ENCODE peak calls at places on chromosomes 16 and 17, in ten cellular contexts. D, W, P, K, V, Q, E, X, C and S are unnamed samples.

GRCh38 chr16:86531193-86531550 is 20.8 kb downstream of the FOXF1 start:
- DNase-seq in D (peak), W (peak), P (no peak), K (no peak), V (peak), Q (no peak), E (peak), X (no peak), C (no peak), S (no peak)

GRCh38 chr17:50034504-50035364 is 21.2 kb upstream of the ITGA3 start:
- DNase-seq in D (no peak), W (no peak), P (no peak), K (no peak), V (no peak), Q (no peak), E (no peak), X (peak), C (peak), S (no peak)

GRCh38 chr17:1860978-1861377 is 31.2 kb downstream of the RPA1 start:
- DNase-seq in D (no peak), W (no peak), P (no peak), K (no peak), V (no peak), Q (no peak), E (no peak), X (no peak), C (no peak), S (no peak)

GRCh38 chr17:83055911-83056582 is 23.4 kb upstream of the METRNL start:
- DNase-seq in D (peak), W (peak), P (peak), K (peak), V (peak), Q (peak), E (no peak), X (no peak), C (no peak), S (peak)

GRCh38 chr17:37361543-37361942 is 14.2 kb upstream of the C17orf78 start:
- DNase-seq in D (no peak), W (no peak), P (no peak), K (no peak), V (no peak), Q (no peak), E (no peak), X (no peak), C (no peak), S (peak)

GRCh38 chr16:1979271-1980025 is 1.8 kb downstream of the NOXO1 start:
- DNase-seq in D (no peak), W (no peak), P (no peak), K (peak), V (peak), Q (peak), E (no peak), X (no peak), C (peak), S (peak)

GRCh38 chr17:73968680-73969079 is 234.8 kb upstream of the RPL38 start:
- DNase-seq in D (no peak), W (no peak), P (no peak), K (no peak), V (no peak), Q (no peak), E (no peak), X (no peak), C (no peak), S (no peak)

GRCh38 chr16:10383626-10384025 is 2.2 kb upstream of the ATF7IP2 start:
- DNase-seq in D (no peak), W (no peak), P (no peak), K (no peak), V (no peak), Q (no peak), E (no peak), X (no peak), C (no peak), S (no peak)

GRCh38 chr17:42720996-42721583 is 23.8 kb downstream of the EZH1 start:
- DNase-seq in D (peak), W (no peak), P (peak), K (no peak), V (peak), Q (peak), E (no peak), X (peak), C (peak), S (peak)

GRCh38 chr16:20744922-20745440 is 3.4 kb upstream of the THUMPD1 start:
- DNase-seq in D (no peak), W (no peak), P (no peak), K (no peak), V (no peak), Q (no peak), E (no peak), X (no peak), C (no peak), S (no peak)

GRCh38 chr17:5661486-5662125 is 77.3 kb upstream of the NLRP1 start:
- DNase-seq in D (no peak), W (no peak), P (no peak), K (no peak), V (no peak), Q (no peak), E (no peak), X (no peak), C (no peak), S (no peak)

GRCh38 chr16:48535831-48536599 is 74.0 kb downstream of the N4BP1 start:
- DNase-seq in D (peak), W (peak), P (no peak), K (no peak), V (peak), Q (no peak), E (peak), X (no peak), C (no peak), S (peak)

GRCh38 chr17:65191805-65192740 is 54.9 kb downstream of the RGS9 start:
- DNase-seq in D (peak), W (peak), P (peak), K (no peak), V (peak), Q (peak), E (no peak), X (no peak), C (no peak), S (peak)

GRCh38 chr16:27460213-27460612 is 58.2 kb downstream of the IL21R start:
- DNase-seq in D (no peak), W (no peak), P (no peak), K (no peak), V (no peak), Q (no peak), E (no peak), X (no peak), C (no peak), S (no peak)

GRCh38 chr16:81697321-81697885 is 81.7 kb upstream of the PLCG2 start:
- DNase-seq in D (peak), W (peak), P (peak), K (peak), V (peak), Q (peak), E (peak), X (peak), C (peak), S (peak)

GRCh38 chr17:73544333-73544732 is 99.9 kb downstream of the SDK2 start:
- DNase-seq in D (no peak), W (no peak), P (no peak), K (no peak), V (no peak), Q (no peak), E (no peak), X (no peak), C (no peak), S (no peak)

GRCh38 chr17:61452301-61453290 is at the start of gene TBX4:
- DNase-seq in D (no peak), W (no peak), P (no peak), K (no peak), V (no peak), Q (no peak), E (no peak), X (no peak), C (no peak), S (no peak)

GRCh38 chr17:17506893-17507464 is 10.8 kb upstream of the RASD1 start:
- DNase-seq in D (no peak), W (no peak), P (no peak), K (peak), V (no peak), Q (no peak), E (peak), X (peak), C (no peak), S (no peak)

GRCh38 chr17:63140255-63140654 is 174.2 kb downstream of the TANC2 start:
- DNase-seq in D (peak), W (peak), P (no peak), K (no peak), V (peak), Q (peak), E (no peak), X (no peak), C (no peak), S (no peak)

GRCh38 chr16:5056347-5056746 is 9.4 kb downstream of the C16orf89 start:
- DNase-seq in D (peak), W (no peak), P (no peak), K (peak), V (peak), Q (peak), E (no peak), X (peak), C (peak), S (peak)

GRCh38 chr16:986925-987581 is 5.5 kb downstream of the SOX8 start:
- DNase-seq in D (no peak), W (no peak), P (no peak), K (no peak), V (no peak), Q (no peak), E (no peak), X (peak), C (no peak), S (no peak)

GRCh38 chr16:89922477-89922883 is 662 bp upstream of the TUBB3 start:
- DNase-seq in D (peak), W (peak), P (peak), K (peak), V (peak), Q (peak), E (peak), X (peak), C (peak), S (peak)

GRCh38 chr17:27407916-27408846 is 48.1 kb upstream of the KSR1 start:
- DNase-seq in D (peak), W (peak), P (peak), K (peak), V (peak), Q (peak), E (no peak), X (no peak), C (no peak), S (peak)

GRCh38 chr17:40303009-40303657 is 5.8 kb upstream of the RARA start:
- DNase-seq in D (peak), W (no peak), P (peak), K (peak), V (peak), Q (peak), E (no peak), X (peak), C (peak), S (peak)

GRCh38 chr17:57782642-57783337 is 37.7 kb upstream of the CCDC182 start:
- DNase-seq in D (no peak), W (no peak), P (no peak), K (no peak), V (no peak), Q (no peak), E (no peak), X (peak), C (no peak), S (no peak)

GRCh38 chr16:51376080-51376479 is 225.0 kb upstream of the SALL1 start:
- DNase-seq in D (no peak), W (no peak), P (no peak), K (no peak), V (no peak), Q (no peak), E (no peak), X (no peak), C (no peak), S (no peak)
- TF ChIP-seq CTCF in D (peak), W (no peak), P (peak), K (no peak), V (peak), Q (peak), E (no peak), X (peak), C (no peak), S (peak)

DNA sequence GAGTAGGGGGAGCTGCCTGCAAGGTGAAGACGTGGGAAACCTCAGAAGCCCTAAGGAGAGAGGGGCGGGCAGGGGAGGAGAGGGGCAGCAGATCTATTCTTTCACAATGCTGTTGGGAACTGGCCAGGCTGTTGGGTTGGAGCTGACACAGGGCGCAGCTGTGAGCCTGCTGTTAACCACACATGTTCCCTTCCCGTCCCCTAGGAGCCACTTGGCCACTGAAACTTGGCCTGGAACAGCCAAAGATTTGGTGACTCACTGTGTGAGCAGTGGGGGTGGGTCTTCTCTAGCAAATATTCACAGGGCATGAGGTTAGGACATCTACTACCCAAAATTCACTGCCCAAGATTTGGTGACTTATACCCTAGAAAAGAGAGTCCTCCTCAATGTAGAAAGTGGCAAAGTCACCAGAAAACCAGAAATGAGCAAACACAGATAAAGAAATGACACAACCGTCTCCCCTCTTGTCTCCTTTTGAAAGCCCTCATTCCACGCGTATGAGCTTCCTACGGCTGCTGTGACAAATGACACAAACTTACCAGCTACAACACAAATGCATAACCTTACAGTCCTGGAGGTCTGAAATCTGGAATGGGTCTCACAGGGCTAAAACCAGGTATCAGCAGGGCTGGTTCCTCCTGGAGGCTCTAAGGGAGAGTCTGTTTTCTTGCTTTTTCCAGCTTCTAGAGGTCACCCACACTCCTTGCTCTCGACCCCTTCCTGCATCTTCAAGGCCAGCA is 6.3 kb downstream of the TBC1D16 start:
- DNase-seq in D (peak), W (peak), P (no peak), K (peak), V (peak), Q (peak), E (peak), X (no peak), C (no peak), S (peak)
- H3K4me3 ChIP-seq in D (no peak), W (no peak), P (no peak), K (no peak), V (peak), Q (no peak), E (no peak), X (no peak), C (no peak), S (no peak)

GRCh38 chr17:31443386-31443785 is 51.9 kb downstream of the RAB11FIP4 start:
- DNase-seq in D (no peak), W (no peak), P (no peak), K (no peak), V (no peak), Q (no peak), E (no peak), X (no peak), C (no peak), S (no peak)

GRCh38 chr17:31444026-31444425 is 52.6 kb downstream of the RAB11FIP4 start:
- DNase-seq in D (no peak), W (no peak), P (no peak), K (no peak), V (no peak), Q (no peak), E (no peak), X (no peak), C (no peak), S (peak)

GRCh38 chr17:31448467-31449077 is 57.1 kb downstream of the RAB11FIP4 start:
- DNase-seq in D (peak), W (no peak), P (no peak), K (no peak), V (peak), Q (peak), E (no peak), X (no peak), C (no peak), S (no peak)

GRCh38 chr17:31449746-31450145 is 58.3 kb downstream of the RAB11FIP4 start:
- DNase-seq in D (no peak), W (no peak), P (no peak), K (no peak), V (no peak), Q (no peak), E (no peak), X (no peak), C (no peak), S (no peak)

DNA sequence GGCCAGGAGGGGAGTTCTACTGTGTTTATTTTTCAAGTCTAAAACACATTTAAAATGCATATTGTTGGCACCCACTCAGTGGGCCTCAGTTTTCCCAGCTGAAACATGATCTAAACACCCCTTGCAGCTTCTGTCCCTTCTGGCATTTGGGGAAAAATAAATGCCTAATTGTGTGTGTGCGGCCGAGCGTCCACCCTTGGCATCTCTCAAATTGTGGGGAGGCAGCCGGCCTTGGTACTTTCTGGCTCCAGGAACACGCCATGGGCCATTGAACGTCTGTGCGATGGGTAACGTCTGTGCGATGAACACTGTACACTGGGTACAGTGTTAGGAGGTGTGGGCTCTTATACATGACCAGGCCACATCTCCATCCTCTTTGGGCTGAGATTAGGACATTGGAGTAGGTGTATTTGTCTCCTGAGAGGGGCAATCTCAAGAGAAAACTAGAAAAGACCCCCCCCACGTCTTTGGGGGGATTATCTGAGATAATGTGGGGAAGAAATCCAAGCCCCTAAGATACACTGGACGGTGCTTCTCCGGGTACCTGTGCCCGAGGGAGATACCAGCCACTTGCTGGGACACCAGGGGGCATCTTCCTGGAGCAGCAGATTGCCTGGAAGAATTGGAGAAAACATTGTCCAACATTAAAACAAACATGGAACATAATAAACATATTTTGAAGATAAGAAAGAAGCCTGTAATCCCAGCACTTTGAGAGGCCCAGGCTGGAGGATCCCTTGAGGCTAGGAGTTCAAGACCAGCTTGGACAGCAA is 54.9 kb downstream of the RAB11FIP4 start:
- DNase-seq in D (peak), W (no peak), P (no peak), K (no peak), V (no peak), Q (peak), E (no peak), X (no peak), C (no peak), S (peak)
- TF ChIP-seq CTCF in D (peak), W (no peak), P (peak), K (no peak), V (peak), Q (peak), E (no peak), X (peak), C (peak), S (peak)

GRCh38 chr16:24988137-24988535 is 27.0 kb downstream of the ARHGAP17 start:
- DNase-seq in D (peak), W (no peak), P (no peak), K (no peak), V (peak), Q (peak), E (no peak), X (no peak), C (no peak), S (no peak)

GRCh38 chr16:24988593-24989338 is 26.4 kb downstream of the ARHGAP17 start:
- DNase-seq in D (peak), W (peak), P (peak), K (peak), V (peak), Q (peak), E (no peak), X (peak), C (no peak), S (peak)

GRCh38 chr16:24984903-24985675 is 30.1 kb downstream of the ARHGAP17 start:
- DNase-seq in D (peak), W (no peak), P (no peak), K (no peak), V (no peak), Q (no peak), E (no peak), X (no peak), C (no peak), S (no peak)

GRCh38 chr16:24984101-24984500 is 31.1 kb downstream of the ARHGAP17 start:
- DNase-seq in D (no peak), W (no peak), P (no peak), K (no peak), V (no peak), Q (no peak), E (no peak), X (no peak), C (no peak), S (no peak)

GRCh38 chr16:24986512-24987303 is 28.5 kb downstream of the ARHGAP17 start:
- DNase-seq in D (peak), W (peak), P (peak), K (no peak), V (peak), Q (peak), E (peak), X (no peak), C (peak), S (peak)
- H3K4me3 ChIP-seq in D (peak), W (no peak), P (peak), K (no peak), V (no peak), Q (peak), E (no peak), X (no peak), C (no peak), S (no peak)